ENCODE peak calls at places on chromosomes 11 and 22, in ten cellular contexts. One of them, this sample, is unnamed.

GRCh38 chr22:50476819-50477344 is 2.0 kb upstream of the SBF1 start:
- DNase-seq in MM.1S: no peak
- DNase-seq in right lobe of liver: no peak
- DNase-seq in dorsolateral prefrontal cortex: no peak
- DNase-seq in HAP-1: no peak
- DNase-seq in A549: no peak
- DNase-seq in ovary: no peak
- DNase-seq in keratinocyte: no peak
- DNase-seq in transverse colon: no peak
- DNase-seq in GM12865: no peak
- DNase-seq in this sample: no peak

GRCh38 chr11:6320411-6321207 is at the start of gene CAVIN3:
- DNase-seq in MM.1S: no peak
- DNase-seq in right lobe of liver: peak; percentile 70
- DNase-seq in dorsolateral prefrontal cortex: no peak
- DNase-seq in HAP-1: no peak
- DNase-seq in A549: peak; percentile 51
- DNase-seq in ovary: peak; percentile 91
- DNase-seq in keratinocyte: peak; percentile 52
- DNase-seq in transverse colon: peak; percentile 59
- DNase-seq in GM12865: peak; percentile 88
- DNase-seq in this sample: peak; percentile 85

GRCh38 chr22:43094085-43094484 is 4.9 kb upstream of the TTLL1 start:
- DNase-seq in MM.1S: no peak
- DNase-seq in right lobe of liver: peak; percentile 64
- DNase-seq in dorsolateral prefrontal cortex: no peak
- DNase-seq in HAP-1: no peak
- DNase-seq in A549: peak; percentile 60
- DNase-seq in ovary: no peak
- DNase-seq in keratinocyte: no peak
- DNase-seq in transverse colon: peak; percentile 62
- DNase-seq in GM12865: peak; percentile 52
- DNase-seq in this sample: no peak

GRCh38 chr11:119671048-119671447 is 58.0 kb downstream of the NECTIN1 start:
- DNase-seq in MM.1S: no peak
- DNase-seq in right lobe of liver: no peak
- DNase-seq in dorsolateral prefrontal cortex: peak; percentile 82
- DNase-seq in HAP-1: no peak
- DNase-seq in A549: no peak
- DNase-seq in ovary: peak; percentile 95
- DNase-seq in keratinocyte: no peak
- DNase-seq in transverse colon: peak; percentile 52
- DNase-seq in GM12865: no peak
- DNase-seq in this sample: peak; percentile 57

GRCh38 chr22:19473578-19473977 is 5.4 kb downstream of the UFD1 start:
- DNase-seq in MM.1S: no peak
- DNase-seq in right lobe of liver: no peak
- DNase-seq in dorsolateral prefrontal cortex: no peak
- DNase-seq in HAP-1: no peak
- DNase-seq in A549: peak; percentile 6
- DNase-seq in ovary: no peak
- DNase-seq in keratinocyte: no peak
- DNase-seq in transverse colon: no peak
- DNase-seq in GM12865: no peak
- DNase-seq in this sample: no peak

GRCh38 chr11:130817608-130817944 is 98.7 kb downstream of the SNX19 start:
- DNase-seq in MM.1S: peak; percentile 77
- DNase-seq in right lobe of liver: no peak
- DNase-seq in dorsolateral prefrontal cortex: no peak
- DNase-seq in HAP-1: no peak
- DNase-seq in A549: no peak
- DNase-seq in ovary: no peak
- DNase-seq in keratinocyte: no peak
- DNase-seq in transverse colon: no peak
- DNase-seq in GM12865: peak; percentile 39
- DNase-seq in this sample: peak; percentile 35

GRCh38 chr11:35662649-35663407 is at the start of gene TRIM44:
- DNase-seq in MM.1S: peak; percentile 88
- DNase-seq in right lobe of liver: peak; percentile 88
- DNase-seq in dorsolateral prefrontal cortex: peak; percentile 86
- DNase-seq in HAP-1: peak; percentile 41
- DNase-seq in A549: peak; percentile 87
- DNase-seq in ovary: peak; percentile 88
- DNase-seq in keratinocyte: no peak
- DNase-seq in transverse colon: peak; percentile 89
- DNase-seq in GM12865: peak; percentile 93
- DNase-seq in this sample: peak; percentile 53

GRCh38 chr11:133710241-133710640 is 135.1 kb downstream of the SPATA19 start:
- DNase-seq in MM.1S: no peak
- DNase-seq in right lobe of liver: no peak
- DNase-seq in dorsolateral prefrontal cortex: no peak
- DNase-seq in HAP-1: no peak
- DNase-seq in A549: no peak
- DNase-seq in ovary: no peak
- DNase-seq in keratinocyte: no peak
- DNase-seq in transverse colon: no peak
- DNase-seq in GM12865: no peak
- DNase-seq in this sample: no peak

GRCh38 chr11:57460017-57460755 is at the start of gene RTN4RL2:
- DNase-seq in MM.1S: no peak
- DNase-seq in right lobe of liver: peak; percentile 77
- DNase-seq in dorsolateral prefrontal cortex: no peak
- DNase-seq in HAP-1: peak; percentile 73
- DNase-seq in A549: peak; percentile 78
- DNase-seq in ovary: no peak
- DNase-seq in keratinocyte: no peak
- DNase-seq in transverse colon: no peak
- DNase-seq in GM12865: peak; percentile 67
- DNase-seq in this sample: no peak

GRCh38 chr22:34036936-34037335 is 116.7 kb upstream of the LARGE1 start:
- DNase-seq in MM.1S: peak; percentile 27
- DNase-seq in right lobe of liver: no peak
- DNase-seq in dorsolateral prefrontal cortex: no peak
- DNase-seq in HAP-1: no peak
- DNase-seq in A549: no peak
- DNase-seq in ovary: no peak
- DNase-seq in keratinocyte: no peak
- DNase-seq in transverse colon: no peak
- DNase-seq in GM12865: peak; percentile 3
- DNase-seq in this sample: no peak

GRCh38 chr22:40212126-40212525 is 34.4 kb downstream of the TNRC6B start:
- DNase-seq in MM.1S: no peak
- DNase-seq in right lobe of liver: no peak
- DNase-seq in dorsolateral prefrontal cortex: no peak
- DNase-seq in HAP-1: no peak
- DNase-seq in A549: no peak
- DNase-seq in ovary: no peak
- DNase-seq in keratinocyte: no peak
- DNase-seq in transverse colon: no peak
- DNase-seq in GM12865: no peak
- DNase-seq in this sample: no peak

GRCh38 chr11:65574147-65574962 is 1.5 kb upstream of the EHBP1L1 start:
- DNase-seq in MM.1S: peak; percentile 94
- DNase-seq in right lobe of liver: peak; percentile 94
- DNase-seq in dorsolateral prefrontal cortex: peak; percentile 65
- DNase-seq in HAP-1: peak; percentile 84
- DNase-seq in A549: peak; percentile 91
- DNase-seq in ovary: peak; percentile 90
- DNase-seq in keratinocyte: no peak
- DNase-seq in transverse colon: peak; percentile 90
- DNase-seq in GM12865: peak; percentile 98
- DNase-seq in this sample: peak; percentile 76

GRCh38 chr22:22684605-22685561 is 40.5 kb downstream of the GGTLC2 start:
- DNase-seq in MM.1S: peak; percentile 87
- DNase-seq in right lobe of liver: peak; percentile 68
- DNase-seq in dorsolateral prefrontal cortex: peak; percentile 39
- DNase-seq in HAP-1: no peak
- DNase-seq in A549: peak; percentile 30
- DNase-seq in ovary: no peak
- DNase-seq in keratinocyte: no peak
- DNase-seq in transverse colon: peak; percentile 58
- DNase-seq in GM12865: peak; percentile 59
- DNase-seq in this sample: no peak

GRCh38 chr11:44604171-44604581 is 38.7 kb downstream of the CD82 start:
- DNase-seq in MM.1S: no peak
- DNase-seq in right lobe of liver: no peak
- DNase-seq in dorsolateral prefrontal cortex: no peak
- DNase-seq in HAP-1: no peak
- DNase-seq in A549: no peak
- DNase-seq in ovary: no peak
- DNase-seq in keratinocyte: no peak
- DNase-seq in transverse colon: no peak
- DNase-seq in GM12865: no peak
- DNase-seq in this sample: no peak

GRCh38 chr11:1073261-1073724 is 1.4 kb upstream of the MUC2 start:
- DNase-seq in MM.1S: no peak
- DNase-seq in right lobe of liver: peak; percentile 67
- DNase-seq in dorsolateral prefrontal cortex: no peak
- DNase-seq in HAP-1: no peak
- DNase-seq in A549: peak; percentile 83
- DNase-seq in ovary: peak; percentile 46
- DNase-seq in keratinocyte: no peak
- DNase-seq in transverse colon: peak; percentile 86
- DNase-seq in GM12865: no peak
- DNase-seq in this sample: no peak

GRCh38 chr11:118046051-118046963 is 30.6 kb upstream of the TMPRSS4 start:
- DNase-seq in MM.1S: no peak
- DNase-seq in right lobe of liver: no peak
- DNase-seq in dorsolateral prefrontal cortex: no peak
- DNase-seq in HAP-1: no peak
- DNase-seq in A549: no peak
- DNase-seq in ovary: no peak
- DNase-seq in keratinocyte: no peak
- DNase-seq in transverse colon: no peak
- DNase-seq in GM12865: peak; percentile 52
- DNase-seq in this sample: no peak

GRCh38 chr11:116721983-116722382 is 50.8 kb downstream of the BUD13 start:
- DNase-seq in MM.1S: no peak
- DNase-seq in right lobe of liver: peak; percentile 23
- DNase-seq in dorsolateral prefrontal cortex: peak; percentile 65
- DNase-seq in HAP-1: no peak
- DNase-seq in A549: no peak
- DNase-seq in ovary: no peak
- DNase-seq in keratinocyte: no peak
- DNase-seq in transverse colon: no peak
- DNase-seq in GM12865: no peak
- DNase-seq in this sample: no peak

GRCh38 chr11:35373284-35373933 is 45.9 kb downstream of the SLC1A2 start:
- DNase-seq in MM.1S: no peak
- DNase-seq in right lobe of liver: no peak
- DNase-seq in dorsolateral prefrontal cortex: no peak
- DNase-seq in HAP-1: no peak
- DNase-seq in A549: peak; percentile 74
- DNase-seq in ovary: no peak
- DNase-seq in keratinocyte: no peak
- DNase-seq in transverse colon: peak; percentile 30
- DNase-seq in GM12865: no peak
- DNase-seq in this sample: no peak

DNA sequence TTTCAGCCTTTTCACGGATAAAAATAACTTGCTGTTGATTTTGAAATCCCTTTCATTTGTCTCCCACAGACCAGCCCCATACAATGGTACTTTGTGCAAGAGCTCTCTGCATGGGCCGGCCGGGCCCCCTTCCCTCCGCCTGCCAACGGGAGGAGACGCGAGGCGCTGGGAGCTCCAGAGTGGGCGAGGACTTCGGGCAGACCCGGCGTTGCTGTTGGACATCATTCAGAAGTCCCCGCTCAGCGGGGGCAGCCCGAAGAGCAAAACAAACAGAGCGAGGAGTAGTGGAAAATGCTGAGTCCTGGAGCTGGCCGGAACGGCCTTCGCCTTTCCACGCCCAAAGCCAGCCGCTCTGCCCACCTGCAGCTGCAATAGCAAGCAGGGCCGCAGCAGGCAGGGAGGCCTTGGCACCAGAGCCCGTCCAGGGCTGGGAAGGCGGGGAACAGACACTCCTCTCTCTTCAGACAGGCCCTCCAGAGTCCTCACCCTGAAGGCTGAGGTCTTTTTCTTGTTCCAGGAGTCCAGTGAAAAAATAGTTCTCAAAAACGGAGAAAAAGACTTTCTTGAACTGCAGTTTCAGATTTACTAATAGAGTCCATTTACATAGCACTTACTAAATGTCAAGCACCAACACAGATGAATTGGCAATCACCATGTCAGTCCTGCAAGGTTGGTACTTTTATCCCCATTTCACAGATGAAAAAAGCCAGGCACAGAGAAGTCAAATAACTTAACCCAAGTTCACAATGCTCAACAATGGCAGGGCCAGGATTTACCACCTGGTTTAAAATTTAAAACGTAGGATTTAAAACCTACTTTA is 135.5 kb downstream of the ETS1 start:
- DNase-seq in MM.1S: no peak
- DNase-seq in right lobe of liver: peak; percentile 79
- DNase-seq in dorsolateral prefrontal cortex: peak; percentile 81
- DNase-seq in HAP-1: no peak
- DNase-seq in A549: no peak
- DNase-seq in ovary: peak; percentile 72
- DNase-seq in keratinocyte: no peak
- DNase-seq in transverse colon: peak; percentile 38
- DNase-seq in GM12865: no peak
- DNase-seq in this sample: peak; percentile 47
- H3K4me3 ChIP-seq in MM.1S: no peak overlapping the region
- H3K4me3 ChIP-seq in right lobe of liver: no peak overlapping the region
- H3K4me3 ChIP-seq in dorsolateral prefrontal cortex: peak overlapping the region; percentile 43
- H3K4me3 ChIP-seq in HAP-1: no peak overlapping the region
- H3K4me3 ChIP-seq in A549: no peak overlapping the region
- H3K4me3 ChIP-seq in ovary: peak overlapping the region; percentile 22
- H3K4me3 ChIP-seq in keratinocyte: no peak overlapping the region
- H3K4me3 ChIP-seq in transverse colon: no peak overlapping the region
- H3K4me3 ChIP-seq in GM12865: no peak overlapping the region
- H3K4me3 ChIP-seq in this sample: peak overlapping the region; percentile 45

GRCh38 chr11:111541209-111542061 is 915 bp downstream of the LAYN start:
- DNase-seq in MM.1S: no peak
- DNase-seq in right lobe of liver: peak; percentile 58
- DNase-seq in dorsolateral prefrontal cortex: no peak
- DNase-seq in HAP-1: no peak
- DNase-seq in A549: no peak
- DNase-seq in ovary: peak; percentile 83
- DNase-seq in keratinocyte: no peak
- DNase-seq in transverse colon: peak; percentile 21
- DNase-seq in GM12865: no peak
- DNase-seq in this sample: no peak
- H3K4me3 ChIP-seq in MM.1S: no peak overlapping the region
- H3K4me3 ChIP-seq in right lobe of liver: peak overlapping the region; percentile 36
- H3K4me3 ChIP-seq in dorsolateral prefrontal cortex: peak overlapping the region; percentile 71
- H3K4me3 ChIP-seq in HAP-1: peak overlapping the region; percentile 37
- H3K4me3 ChIP-seq in A549: peak overlapping the region; percentile 49
- H3K4me3 ChIP-seq in ovary: peak overlapping the region; percentile 61
- H3K4me3 ChIP-seq in keratinocyte: peak overlapping the region; percentile 30
- H3K4me3 ChIP-seq in transverse colon: peak overlapping the region; percentile 28
- H3K4me3 ChIP-seq in GM12865: peak overlapping the region; percentile 3
- H3K4me3 ChIP-seq in this sample: peak overlapping the region; percentile 56

GRCh38 chr11:114135737-114136151 is 76.2 kb downstream of the ZBTB16 start:
- DNase-seq in MM.1S: no peak
- DNase-seq in right lobe of liver: no peak
- DNase-seq in dorsolateral prefrontal cortex: no peak
- DNase-seq in HAP-1: no peak
- DNase-seq in A549: no peak
- DNase-seq in ovary: no peak
- DNase-seq in keratinocyte: no peak
- DNase-seq in transverse colon: no peak
- DNase-seq in GM12865: no peak
- DNase-seq in this sample: no peak
- H3K4me3 ChIP-seq in MM.1S: no peak overlapping the region
- H3K4me3 ChIP-seq in right lobe of liver: no peak overlapping the region
- H3K4me3 ChIP-seq in dorsolateral prefrontal cortex: no peak overlapping the region
- H3K4me3 ChIP-seq in HAP-1: no peak overlapping the region
- H3K4me3 ChIP-seq in A549: no peak overlapping the region
- H3K4me3 ChIP-seq in ovary: no peak overlapping the region
- H3K4me3 ChIP-seq in keratinocyte: no peak overlapping the region
- H3K4me3 ChIP-seq in transverse colon: no peak overlapping the region
- H3K4me3 ChIP-seq in GM12865: no peak overlapping the region
- H3K4me3 ChIP-seq in this sample: no peak overlapping the region

GRCh38 chr11:18699848-18700261 is 1.3 kb downstream of the TMEM86A start:
- DNase-seq in MM.1S: no peak
- DNase-seq in right lobe of liver: no peak
- DNase-seq in dorsolateral prefrontal cortex: no peak
- DNase-seq in HAP-1: no peak
- DNase-seq in A549: no peak
- DNase-seq in ovary: peak; percentile 72
- DNase-seq in keratinocyte: no peak
- DNase-seq in transverse colon: no peak
- DNase-seq in GM12865: no peak
- DNase-seq in this sample: peak; percentile 39
- H3K4me3 ChIP-seq in MM.1S: no peak overlapping the region
- H3K4me3 ChIP-seq in right lobe of liver: no peak overlapping the region
- H3K4me3 ChIP-seq in dorsolateral prefrontal cortex: peak overlapping the region; percentile 61
- H3K4me3 ChIP-seq in HAP-1: no peak overlapping the region
- H3K4me3 ChIP-seq in A549: no peak overlapping the region
- H3K4me3 ChIP-seq in ovary: peak overlapping the region; percentile 95
- H3K4me3 ChIP-seq in keratinocyte: peak overlapping the region; percentile 55
- H3K4me3 ChIP-seq in transverse colon: no peak overlapping the region
- H3K4me3 ChIP-seq in GM12865: no peak overlapping the region
- H3K4me3 ChIP-seq in this sample: peak overlapping the region; percentile 97